ENCODE peak calls at places on chromosome 3, in nine cellular contexts. Y, Z, V, S, E, X, L, G and W are unnamed samples.

GRCh38 chr3:197942956-197943556 is 6.9 kb upstream of the RPL35A start:
- DNase-seq in Y (no peak), G (peak; percentile 24), V (no peak), S (peak; percentile 61), Z (no peak), L (no peak), E (no peak), X (peak; percentile 57), W (no peak)

GRCh38 chr3:127634653-127635052 is 5.7 kb downstream of the PODXL2 start:
- DNase-seq in Y (no peak), X (no peak), L (no peak), E (no peak), S (no peak), G (no peak), Z (no peak), V (no peak), W (no peak)

GRCh38 chr3:141228385-141228784 is 3.2 kb upstream of the PXYLP1 start:
- DNase-seq in L (no peak), S (no peak), X (no peak), E (no peak), Z (no peak), V (no peak), Y (no peak), G (no peak), W (no peak)

GRCh38 chr3:146384786-146385185 is 84.6 kb downstream of the PLSCR2 start:
- DNase-seq in E (no peak), L (no peak), G (no peak), X (no peak), V (no peak), Z (no peak), Y (no peak), S (no peak), W (no peak)

GRCh38 chr3:83523470-83524073 is 1435.2 kb upstream of the CADM2 start:
- DNase-seq in V (peak; percentile 65), S (peak; percentile 72), G (peak; percentile 32), L (no peak), Y (no peak), Z (peak; percentile 42), E (no peak), X (peak; percentile 62), W (peak; percentile 72)

GRCh38 chr3:248841-249520 is 52.4 kb downstream of the CHL1 start:
- DNase-seq in E (no peak), S (no peak), Y (no peak), V (no peak), G (no peak), X (no peak), L (no peak), Z (no peak), W (no peak)

GRCh38 chr3:88640581-88640980 is 466.8 kb upstream of the EPHA3 start:
- DNase-seq in L (no peak), Y (no peak), E (no peak), Z (no peak), S (no peak), V (no peak), X (no peak), G (no peak), W (no peak)

GRCh38 chr3:181316481-181316880 is 326.9 kb upstream of the DNAJC19 start:
- DNase-seq in X (no peak), Z (no peak), S (peak; percentile 25), L (no peak), G (no peak), V (no peak), Y (no peak), E (no peak), W (no peak)

GRCh38 chr3:194344012-194344411 is 7.1 kb downstream of the CPN2 start:
- DNase-seq in S (peak; percentile 59), G (peak; percentile 57), Y (peak; percentile 44), X (peak; percentile 88), Z (peak; percentile 80), L (no peak), V (peak; percentile 86), E (peak; percentile 47), W (peak; percentile 90)

GRCh38 chr3:16512435-16513140 is 911 bp downstream of the RFTN1 start:
- DNase-seq in E (peak; percentile 15), V (no peak), L (no peak), S (peak; percentile 34), Y (no peak), X (no peak), G (no peak), Z (no peak), W (no peak)

GRCh38 chr3:105402287-105402801 is 35.6 kb downstream of the ALCAM start:
- DNase-seq in X (no peak), L (no peak), G (no peak), Y (no peak), S (peak; percentile 87), Z (no peak), V (no peak), E (no peak), W (no peak)

GRCh38 chr3:81349941-81350340 is 411.5 kb downstream of the GBE1 start:
- DNase-seq in L (no peak), Y (no peak), S (no peak), X (no peak), V (no peak), G (peak; percentile 12), Z (no peak), E (no peak), W (no peak)

GRCh38 chr3:45124379-45124778 is 21.8 kb downstream of the CDCP1 start:
- DNase-seq in S (peak; percentile 97), V (no peak), G (no peak), E (no peak), Y (no peak), L (no peak), Z (no peak), X (no peak), W (no peak)

GRCh38 chr3:111669926-111670630 is 74.9 kb upstream of the ZBED2 start:
- DNase-seq in E (no peak), G (no peak), V (no peak), L (no peak), S (peak; percentile 93), Z (no peak), Y (no peak), X (no peak), W (no peak)

GRCh38 chr3:160180581-160181216 is 44.5 kb upstream of the C3orf80 start:
- DNase-seq in L (no peak), X (no peak), Z (no peak), G (peak; percentile 28), V (no peak), Y (no peak), S (peak; percentile 40), E (no peak), W (no peak)